ENCODE peak calls at places on chromosomes 6 and 20, in ten cellular contexts. One of them, this sample, is unnamed.

GRCh38 chr6:146106532-146106931 is 77.7 kb downstream of the GRM1 start:
- DNase-seq in transverse colon: no peak
- DNase-seq in IMR-90: no peak
- DNase-seq in A549: no peak
- DNase-seq in lower leg skin: no peak
- DNase-seq in heart left ventricle: no peak
- DNase-seq in uterus: no peak
- DNase-seq in NB4: no peak
- DNase-seq in spleen: no peak
- DNase-seq in sigmoid colon: no peak
- DNase-seq in this sample: no peak

GRCh38 chr6:166640342-166641043 is 13.4 kb upstream of the RPS6KA2 start:
- DNase-seq in IMR-90: no peak
- DNase-seq in heart left ventricle: peak
- DNase-seq in lower leg skin: no peak
- DNase-seq in NB4: no peak
- DNase-seq in A549: no peak
- DNase-seq in spleen: peak
- DNase-seq in sigmoid colon: no peak
- DNase-seq in transverse colon: no peak
- DNase-seq in uterus: no peak
- DNase-seq in this sample: no peak

GRCh38 chr6:166433096-166433495 is 50.4 kb upstream of the MPC1 start:
- DNase-seq in spleen: no peak
- DNase-seq in A549: no peak
- DNase-seq in uterus: no peak
- DNase-seq in NB4: no peak
- DNase-seq in IMR-90: no peak
- DNase-seq in transverse colon: no peak
- DNase-seq in sigmoid colon: no peak
- DNase-seq in lower leg skin: peak
- DNase-seq in heart left ventricle: no peak
- DNase-seq in this sample: no peak

GRCh38 chr6:113672691-113673149 is 184.4 kb upstream of the MARCKS start:
- DNase-seq in lower leg skin: no peak
- DNase-seq in sigmoid colon: peak
- DNase-seq in heart left ventricle: peak
- DNase-seq in A549: no peak
- DNase-seq in uterus: peak
- DNase-seq in transverse colon: no peak
- DNase-seq in NB4: peak
- DNase-seq in spleen: no peak
- DNase-seq in IMR-90: peak
- DNase-seq in this sample: no peak

GRCh38 chr6:106512048-106512957 is 117.0 kb downstream of the RTN4IP1 start:
- DNase-seq in spleen: peak
- DNase-seq in uterus: peak
- DNase-seq in NB4: peak
- DNase-seq in heart left ventricle: peak
- DNase-seq in lower leg skin: peak
- DNase-seq in sigmoid colon: peak
- DNase-seq in A549: no peak
- DNase-seq in IMR-90: no peak
- DNase-seq in transverse colon: peak
- DNase-seq in this sample: peak

GRCh38 chr20:25514747-25515340 is 70.5 kb downstream of the NINL start:
- DNase-seq in transverse colon: no peak
- DNase-seq in NB4: no peak
- DNase-seq in IMR-90: no peak
- DNase-seq in lower leg skin: peak
- DNase-seq in spleen: no peak
- DNase-seq in sigmoid colon: no peak
- DNase-seq in A549: no peak
- DNase-seq in uterus: no peak
- DNase-seq in heart left ventricle: no peak
- DNase-seq in this sample: no peak

GRCh38 chr6:1392813-1393640 is 3.7 kb downstream of the FOXF2 start:
- DNase-seq in A549: no peak
- DNase-seq in NB4: no peak
- DNase-seq in IMR-90: no peak
- DNase-seq in transverse colon: no peak
- DNase-seq in uterus: no peak
- DNase-seq in heart left ventricle: no peak
- DNase-seq in lower leg skin: peak
- DNase-seq in spleen: peak
- DNase-seq in sigmoid colon: no peak
- DNase-seq in this sample: no peak

GRCh38 chr6:42406296-42407280 is 45.1 kb downstream of the TRERF1 start:
- DNase-seq in IMR-90: peak
- DNase-seq in uterus: no peak
- DNase-seq in heart left ventricle: peak
- DNase-seq in NB4: no peak
- DNase-seq in spleen: no peak
- DNase-seq in lower leg skin: peak
- DNase-seq in sigmoid colon: no peak
- DNase-seq in transverse colon: no peak
- DNase-seq in A549: no peak
- DNase-seq in this sample: no peak

GRCh38 chr20:4415281-4415680 is 306.4 kb upstream of the PRND start:
- DNase-seq in heart left ventricle: no peak
- DNase-seq in NB4: no peak
- DNase-seq in sigmoid colon: no peak
- DNase-seq in spleen: no peak
- DNase-seq in IMR-90: no peak
- DNase-seq in uterus: no peak
- DNase-seq in lower leg skin: no peak
- DNase-seq in transverse colon: no peak
- DNase-seq in A549: no peak
- DNase-seq in this sample: no peak

GRCh38 chr6:35451354-35452185 is 568 bp upstream of the FANCE start:
- DNase-seq in transverse colon: peak
- DNase-seq in uterus: peak
- DNase-seq in lower leg skin: no peak
- DNase-seq in NB4: no peak
- DNase-seq in spleen: no peak
- DNase-seq in A549: no peak
- DNase-seq in sigmoid colon: no peak
- DNase-seq in IMR-90: no peak
- DNase-seq in heart left ventricle: no peak
- DNase-seq in this sample: no peak

GRCh38 chr20:44723798-44724362 is 8.7 kb downstream of the CCN5 start:
- DNase-seq in sigmoid colon: no peak
- DNase-seq in A549: no peak
- DNase-seq in transverse colon: no peak
- DNase-seq in heart left ventricle: no peak
- DNase-seq in lower leg skin: no peak
- DNase-seq in NB4: no peak
- DNase-seq in uterus: no peak
- DNase-seq in IMR-90: no peak
- DNase-seq in spleen: no peak
- DNase-seq in this sample: no peak

GRCh38 chr20:57025666-57026065 is 240.8 kb downstream of the BMP7 start:
- DNase-seq in sigmoid colon: no peak
- DNase-seq in spleen: no peak
- DNase-seq in IMR-90: no peak
- DNase-seq in NB4: no peak
- DNase-seq in uterus: no peak
- DNase-seq in heart left ventricle: no peak
- DNase-seq in A549: no peak
- DNase-seq in transverse colon: no peak
- DNase-seq in lower leg skin: no peak
- DNase-seq in this sample: no peak

GRCh38 chr20:45959956-45960630 is 11.9 kb downstream of the ZNF335 start:
- DNase-seq in uterus: no peak
- DNase-seq in NB4: no peak
- DNase-seq in A549: no peak
- DNase-seq in spleen: peak
- DNase-seq in sigmoid colon: peak
- DNase-seq in IMR-90: no peak
- DNase-seq in heart left ventricle: no peak
- DNase-seq in lower leg skin: peak
- DNase-seq in transverse colon: no peak
- DNase-seq in this sample: peak

GRCh38 chr6:41193171-41193734 is 7.7 kb downstream of the TREML2 start:
- DNase-seq in spleen: no peak
- DNase-seq in A549: no peak
- DNase-seq in transverse colon: no peak
- DNase-seq in NB4: no peak
- DNase-seq in uterus: no peak
- DNase-seq in lower leg skin: no peak
- DNase-seq in heart left ventricle: no peak
- DNase-seq in sigmoid colon: no peak
- DNase-seq in IMR-90: no peak
- DNase-seq in this sample: no peak

GRCh38 chr20:49466114-49466912 is 16.2 kb downstream of the KCNB1 start:
- DNase-seq in heart left ventricle: no peak
- DNase-seq in spleen: no peak
- DNase-seq in sigmoid colon: no peak
- DNase-seq in lower leg skin: no peak
- DNase-seq in A549: no peak
- DNase-seq in uterus: no peak
- DNase-seq in IMR-90: no peak
- DNase-seq in transverse colon: no peak
- DNase-seq in NB4: no peak
- DNase-seq in this sample: no peak
- TF ChIP-seq POLR2A in heart left ventricle: no peak
- TF ChIP-seq POLR2A in spleen: no peak
- TF ChIP-seq POLR2A in sigmoid colon: no peak
- TF ChIP-seq POLR2A in lower leg skin: no peak
- TF ChIP-seq POLR2A in A549: no peak
- TF ChIP-seq POLR2A in uterus: no peak
- TF ChIP-seq POLR2A in IMR-90: no peak
- TF ChIP-seq POLR2A in transverse colon: no peak
- TF ChIP-seq POLR2A in NB4: no peak
- TF ChIP-seq POLR2A in this sample: no peak

GRCh38 chr6:99349620-99350141 is at the start of gene FAXC:
- DNase-seq in NB4: peak
- DNase-seq in sigmoid colon: peak
- DNase-seq in uterus: peak
- DNase-seq in A549: peak
- DNase-seq in IMR-90: peak
- DNase-seq in lower leg skin: no peak
- DNase-seq in spleen: no peak
- DNase-seq in transverse colon: peak
- DNase-seq in heart left ventricle: peak
- DNase-seq in this sample: no peak
- TF ChIP-seq POLR2A in NB4: no peak
- TF ChIP-seq POLR2A in sigmoid colon: no peak
- TF ChIP-seq POLR2A in uterus: no peak
- TF ChIP-seq POLR2A in A549: no peak
- TF ChIP-seq POLR2A in IMR-90: no peak
- TF ChIP-seq POLR2A in lower leg skin: no peak
- TF ChIP-seq POLR2A in spleen: no peak
- TF ChIP-seq POLR2A in transverse colon: no peak
- TF ChIP-seq POLR2A in heart left ventricle: no peak
- TF ChIP-seq POLR2A in this sample: no peak

GRCh38 chr6:33030245-33030644 is 20.9 kb upstream of the HLA-DOA start:
- DNase-seq in lower leg skin: no peak
- DNase-seq in IMR-90: no peak
- DNase-seq in NB4: no peak
- DNase-seq in heart left ventricle: no peak
- DNase-seq in spleen: no peak
- DNase-seq in transverse colon: no peak
- DNase-seq in sigmoid colon: no peak
- DNase-seq in uterus: no peak
- DNase-seq in A549: no peak
- DNase-seq in this sample: no peak

GRCh38 chr6:33034554-33034953 is 25.2 kb upstream of the HLA-DOA start:
- DNase-seq in lower leg skin: no peak
- DNase-seq in heart left ventricle: no peak
- DNase-seq in NB4: no peak
- DNase-seq in uterus: no peak
- DNase-seq in A549: no peak
- DNase-seq in sigmoid colon: no peak
- DNase-seq in transverse colon: no peak
- DNase-seq in IMR-90: no peak
- DNase-seq in spleen: no peak
- DNase-seq in this sample: no peak

GRCh38 chr6:33028220-33028849 is 18.9 kb upstream of the HLA-DOA start:
- DNase-seq in sigmoid colon: no peak
- DNase-seq in heart left ventricle: no peak
- DNase-seq in spleen: no peak
- DNase-seq in lower leg skin: no peak
- DNase-seq in NB4: no peak
- DNase-seq in transverse colon: no peak
- DNase-seq in IMR-90: no peak
- DNase-seq in uterus: no peak
- DNase-seq in A549: no peak
- DNase-seq in this sample: no peak

GRCh38 chr6:33029297-33030184 is 20.1 kb upstream of the HLA-DOA start:
- DNase-seq in lower leg skin: no peak
- DNase-seq in uterus: no peak
- DNase-seq in spleen: peak
- DNase-seq in A549: no peak
- DNase-seq in heart left ventricle: peak
- DNase-seq in IMR-90: peak
- DNase-seq in sigmoid colon: no peak
- DNase-seq in transverse colon: peak
- DNase-seq in NB4: no peak
- DNase-seq in this sample: peak
- TF ChIP-seq POLR2A in lower leg skin: no peak
- TF ChIP-seq POLR2A in uterus: peak
- TF ChIP-seq POLR2A in spleen: no peak
- TF ChIP-seq POLR2A in A549: no peak
- TF ChIP-seq POLR2A in heart left ventricle: no peak
- TF ChIP-seq POLR2A in IMR-90: no peak
- TF ChIP-seq POLR2A in sigmoid colon: no peak
- TF ChIP-seq POLR2A in transverse colon: peak
- TF ChIP-seq POLR2A in NB4: no peak
- TF ChIP-seq POLR2A in this sample: no peak

GRCh38 chr20:47724910-47725247 is 60.4 kb downstream of the SULF2 start:
- DNase-seq in heart left ventricle: no peak
- DNase-seq in uterus: no peak
- DNase-seq in NB4: no peak
- DNase-seq in lower leg skin: no peak
- DNase-seq in transverse colon: no peak
- DNase-seq in IMR-90: no peak
- DNase-seq in A549: no peak
- DNase-seq in sigmoid colon: no peak
- DNase-seq in spleen: peak
- DNase-seq in this sample: no peak

GRCh38 chr20:47725248-47725973 is 59.9 kb downstream of the SULF2 start:
- DNase-seq in heart left ventricle: peak
- DNase-seq in uterus: peak
- DNase-seq in transverse colon: peak
- DNase-seq in NB4: peak
- DNase-seq in lower leg skin: no peak
- DNase-seq in A549: peak
- DNase-seq in sigmoid colon: peak
- DNase-seq in IMR-90: peak
- DNase-seq in spleen: peak
- DNase-seq in this sample: no peak

GRCh38 chr20:47727909-47728361 is 57.3 kb downstream of the SULF2 start:
- DNase-seq in NB4: no peak
- DNase-seq in A549: no peak
- DNase-seq in IMR-90: no peak
- DNase-seq in transverse colon: no peak
- DNase-seq in spleen: peak
- DNase-seq in lower leg skin: no peak
- DNase-seq in uterus: no peak
- DNase-seq in sigmoid colon: no peak
- DNase-seq in heart left ventricle: no peak
- DNase-seq in this sample: no peak

GRCh38 chr20:47726632-47727031 is 58.6 kb downstream of the SULF2 start:
- DNase-seq in IMR-90: no peak
- DNase-seq in heart left ventricle: no peak
- DNase-seq in sigmoid colon: no peak
- DNase-seq in A549: no peak
- DNase-seq in transverse colon: no peak
- DNase-seq in uterus: no peak
- DNase-seq in NB4: no peak
- DNase-seq in spleen: peak
- DNase-seq in lower leg skin: no peak
- DNase-seq in this sample: no peak

GRCh38 chr20:47727170-47727880 is 58.0 kb downstream of the SULF2 start:
- DNase-seq in NB4: peak
- DNase-seq in uterus: no peak
- DNase-seq in sigmoid colon: peak
- DNase-seq in heart left ventricle: peak
- DNase-seq in A549: no peak
- DNase-seq in lower leg skin: no peak
- DNase-seq in transverse colon: peak
- DNase-seq in spleen: peak
- DNase-seq in IMR-90: no peak
- DNase-seq in this sample: peak
- TF ChIP-seq POLR2A in NB4: no peak
- TF ChIP-seq POLR2A in uterus: no peak
- TF ChIP-seq POLR2A in sigmoid colon: no peak
- TF ChIP-seq POLR2A in heart left ventricle: no peak
- TF ChIP-seq POLR2A in A549: no peak
- TF ChIP-seq POLR2A in lower leg skin: no peak
- TF ChIP-seq POLR2A in transverse colon: no peak
- TF ChIP-seq POLR2A in spleen: no peak
- TF ChIP-seq POLR2A in IMR-90: no peak
- TF ChIP-seq POLR2A in this sample: no peak

This sample was measured in gastrocnemius medialis.